ENCODE peak calls at places on chromosome 12, in ten cellular contexts. O, X, M, P, V, K, Z, W, B and D are unnamed samples.

GRCh38 chr12:6961695-6962284 is 8.7 kb downstream of the PHB2 start:
- DNase-seq in O (no peak), X (peak), M (peak), P (no peak), V (peak), K (no peak), Z (peak), W (peak), B (peak), D (peak)

GRCh38 chr12:60415361-60415760 is 819.5 kb downstream of the SLC16A7 start:
- DNase-seq in O (no peak), X (no peak), M (no peak), P (peak), V (peak), K (peak), Z (no peak), W (no peak), B (peak), D (no peak)

GRCh38 chr12:110349521-110350151 is 53.9 kb downstream of the ANAPC7 start:
- DNase-seq in O (no peak), X (no peak), M (no peak), P (no peak), V (no peak), K (no peak), Z (no peak), W (no peak), B (no peak), D (peak)

GRCh38 chr12:56042430-56043203 is 899 bp downstream of the RPS26 start:
- DNase-seq in O (no peak), X (no peak), M (no peak), P (no peak), V (no peak), K (no peak), Z (no peak), W (no peak), B (peak), D (no peak)

GRCh38 chr12:79535751-79536150 is 155.0 kb downstream of the PAWR start:
- DNase-seq in O (no peak), X (no peak), M (no peak), P (no peak), V (no peak), K (no peak), Z (no peak), W (no peak), B (no peak), D (no peak)

GRCh38 chr12:11968516-11968915 is 102.2 kb upstream of the BCL2L14 start:
- DNase-seq in O (no peak), X (no peak), M (no peak), P (no peak), V (no peak), K (no peak), Z (no peak), W (no peak), B (no peak), D (no peak)

GRCh38 chr12:32284561-32284960 is 114.8 kb upstream of the FGD4 start:
- DNase-seq in O (no peak), X (no peak), M (no peak), P (no peak), V (no peak), K (no peak), Z (no peak), W (no peak), B (no peak), D (no peak)

GRCh38 chr12:122891661-122892525 is 4.0 kb downstream of the VPS37B start:
- DNase-seq in O (no peak), X (peak), M (peak), P (peak), V (no peak), K (no peak), Z (peak), W (no peak), B (peak), D (no peak)

GRCh38 chr12:10361084-10361483 is 28.8 kb downstream of the KLRK1 start:
- DNase-seq in O (no peak), X (no peak), M (no peak), P (no peak), V (no peak), K (no peak), Z (no peak), W (no peak), B (peak), D (no peak)

GRCh38 chr12:40015360-40015759 is 90.5 kb downstream of the SLC2A13 start:
- DNase-seq in O (no peak), X (peak), M (no peak), P (no peak), V (no peak), K (no peak), Z (no peak), W (no peak), B (no peak), D (no peak)

GRCh38 chr12:124740691-124741137 is 123.0 kb downstream of the SCARB1 start:
- DNase-seq in O (peak), X (peak), M (no peak), P (no peak), V (no peak), K (no peak), Z (no peak), W (peak), B (peak), D (peak)

GRCh38 chr12:44589697-44590096 is 286.4 kb downstream of the NELL2 start:
- DNase-seq in O (no peak), X (no peak), M (no peak), P (no peak), V (no peak), K (no peak), Z (no peak), W (no peak), B (peak), D (no peak)

GRCh38 chr12:14216405-14217294 is 148.8 kb upstream of the ATF7IP start:
- DNase-seq in O (no peak), X (no peak), M (no peak), P (no peak), V (peak), K (no peak), Z (no peak), W (peak), B (peak), D (no peak)

GRCh38 chr12:100858658-100859057 is 64.1 kb downstream of the ANO4 start:
- DNase-seq in O (no peak), X (no peak), M (no peak), P (peak), V (peak), K (no peak), Z (no peak), W (no peak), B (no peak), D (no peak)

GRCh38 chr12:20011200-20011599 is 357.1 kb upstream of the PDE3A start:
- DNase-seq in O (no peak), X (no peak), M (no peak), P (no peak), V (no peak), K (no peak), Z (no peak), W (no peak), B (peak), D (no peak)

GRCh38 chr12:175759-176158 is 38.2 kb downstream of the SLC6A12 start:
- DNase-seq in O (no peak), X (no peak), M (no peak), P (no peak), V (no peak), K (no peak), Z (no peak), W (no peak), B (no peak), D (no peak)

GRCh38 chr12:49733219-49734017 is 7.9 kb upstream of the TMBIM6 start:
- DNase-seq in O (no peak), X (no peak), M (no peak), P (no peak), V (no peak), K (no peak), Z (no peak), W (no peak), B (no peak), D (no peak)

GRCh38 chr12:3014641-3015040 is 55.4 kb downstream of the TEAD4 start:
- DNase-seq in O (no peak), X (no peak), M (no peak), P (no peak), V (no peak), K (no peak), Z (no peak), W (no peak), B (no peak), D (no peak)